ENCODE peak calls at places on chromosomes 7 and 10, in four cellular contexts. G is GM12878, L is HepG2, W is H1. H is an unnamed sample.

GRCh38 chr7:51705701-51706100 is 389.1 kb upstream of the COBL start:
- DNase-seq in L (no peak), W (no peak), G (no peak), H (no peak)

GRCh38 chr10:97687785-97688781 is 1.0 kb upstream of the AVPI1 start:
- DNase-seq in W (no peak), G (no peak), L (peak; percentile 66), H (no peak)

GRCh38 chr10:124417846-124418725 is 637 bp downstream of the OAT start:
- DNase-seq in L (peak; percentile 16), W (no peak), G (no peak), H (peak; percentile 69)

GRCh38 chr7:78130443-78131200 is 332.0 kb downstream of the PHTF2 start:
- DNase-seq in W (no peak), L (no peak), G (no peak), H (no peak)

GRCh38 chr7:4010923-4011656 is 671.0 kb upstream of the FOXK1 start:
- DNase-seq in G (no peak), W (no peak), L (no peak), H (no peak)

GRCh38 chr10:119337796-119338432 is 130.5 kb downstream of the GRK5 start:
- DNase-seq in L (no peak), W (no peak), G (no peak), H (no peak)

GRCh38 chr7:142876236-142876960 is 9.1 kb downstream of the TRPV6 start:
- DNase-seq in L (no peak), W (no peak), G (no peak), H (no peak)

GRCh38 chr10:87618470-87619423 is 40.9 kb upstream of the PAPSS2 start:
- DNase-seq in W (no peak), G (no peak), L (peak; percentile 96), H (no peak)

GRCh38 chr7:40301486-40302065 is 166.8 kb downstream of the SUGCT start:
- DNase-seq in L (no peak), G (no peak), W (no peak), H (no peak)

GRCh38 chr10:89515031-89515841 is 20.2 kb downstream of the SLC16A12 start:
- DNase-seq in W (no peak), G (no peak), L (no peak), H (no peak)

GRCh38 chr7:74514131-74514591 is 60.5 kb downstream of the GTF2IRD1 start:
- DNase-seq in W (no peak), G (no peak), L (no peak), H (no peak)

GRCh38 chr7:35366167-35367155 is 112.6 kb upstream of the TBX20 start:
- DNase-seq in L (no peak), W (peak; percentile 43), G (no peak), H (no peak)

GRCh38 chr7:13910805-13911551 is 78.5 kb downstream of the ETV1 start:
- DNase-seq in L (no peak), W (no peak), G (no peak), H (no peak)

GRCh38 chr10:6037975-6038624 is 24.1 kb downstream of the IL2RA start:
- DNase-seq in G (no peak), L (no peak), W (no peak), H (no peak)

GRCh38 chr7:139889186-139889871 is 60.3 kb downstream of the TBXAS1 start:
- DNase-seq in L (peak; percentile 10), W (no peak), G (no peak), H (no peak)

GRCh38 chr10:8183241-8183704 is 128.8 kb downstream of the GATA3 start:
- DNase-seq in W (no peak), L (no peak), G (peak; percentile 45), H (no peak)

GRCh38 chr10:132373241-132373955 is 23.6 kb upstream of the PWWP2B start:
- DNase-seq in W (no peak), L (no peak), G (no peak), H (no peak)

GRCh38 chr10:124332426-124332825 is 86.3 kb downstream of the OAT start:
- DNase-seq in L (no peak), G (no peak), W (no peak), H (no peak)

DNA sequence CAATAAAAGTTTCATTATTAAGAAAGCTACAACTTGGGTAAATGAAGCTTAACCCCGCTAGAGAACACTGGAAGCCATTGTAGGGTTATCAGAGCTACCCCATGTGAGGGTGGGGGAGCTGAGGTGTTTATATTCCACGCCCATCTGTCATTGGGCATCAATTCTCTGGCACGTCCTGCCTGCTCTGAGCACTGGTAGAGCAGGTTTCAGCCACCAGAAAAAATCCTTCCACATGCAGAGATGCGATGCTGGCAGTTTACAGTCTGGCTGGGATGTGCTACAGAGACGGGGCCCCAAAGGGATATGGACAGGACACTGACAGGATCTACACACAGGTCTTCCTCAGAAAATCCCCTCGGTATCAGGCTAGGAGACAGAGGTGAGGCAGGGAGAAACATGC is 15.9 kb upstream of the RAPGEF5 start:
- DNase-seq in L (no peak), W (no peak), G (no peak), H (no peak)
- TF ChIP-seq SP1 in L (no peak), W (no peak), G (no peak), H (no peak)

GRCh38 chr10:93577565-93577964 is 11.1 kb downstream of the FFAR4 start:
- DNase-seq in G (no peak), L (no peak), W (no peak), H (no peak)

GRCh38 chr10:93576888-93577287 is 10.4 kb downstream of the FFAR4 start:
- DNase-seq in G (no peak), W (no peak), L (no peak), H (no peak)

GRCh38 chr10:93572606-93573005 is 6.1 kb downstream of the FFAR4 start:
- DNase-seq in L (no peak), G (no peak), W (no peak), H (no peak)

GRCh38 chr10:93570383-93570782 is 3.9 kb downstream of the FFAR4 start:
- DNase-seq in W (no peak), G (no peak), L (no peak), H (no peak)

GRCh38 chr10:93573051-93573909 is 6.8 kb downstream of the FFAR4 start:
- DNase-seq in L (no peak), G (no peak), W (no peak), H (no peak)
- TF ChIP-seq SUZ12 in L (no peak), G (no peak), W (no peak), H (no peak)

DNA sequence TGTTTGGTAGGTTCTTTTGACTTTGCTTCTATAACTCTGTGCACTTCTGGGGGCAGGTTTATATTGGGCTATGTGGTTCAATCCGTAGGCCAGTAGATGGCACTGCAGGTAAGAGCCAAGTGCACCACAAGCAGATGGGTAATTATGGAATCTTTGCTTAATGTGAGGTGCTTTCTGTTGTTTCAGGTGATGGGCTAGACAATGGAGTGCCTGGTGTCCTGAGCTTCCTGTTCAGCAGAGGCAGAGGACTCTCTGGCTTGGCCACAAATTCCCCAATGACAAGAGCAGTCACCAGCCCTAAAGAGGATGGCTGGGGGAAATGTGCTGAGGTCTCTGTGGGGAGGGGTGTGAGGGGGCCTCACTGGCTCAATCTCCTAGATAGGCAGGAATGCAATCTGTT is 455.0 kb downstream of the CCSER2 start:
- DNase-seq in G (no peak), L (peak; percentile 17), W (no peak), H (peak; percentile 48)
- TF ChIP-seq SP1 in G (no peak), L (no peak), W (no peak), H (no peak)

GRCh38 chr10:71889388-71889987 is 38.4 kb upstream of the PSAP start:
- DNase-seq in L (no peak), W (no peak), G (no peak), H (no peak)

GRCh38 chr10:71888248-71888622 is 37.2 kb upstream of the PSAP start:
- DNase-seq in L (no peak), G (no peak), W (no peak), H (no peak)

GRCh38 chr10:71891437-71891836 is 40.4 kb upstream of the PSAP start:
- DNase-seq in G (no peak), L (no peak), W (no peak), H (no peak)

GRCh38 chr10:71887767-71888166 is 36.7 kb upstream of the PSAP start:
- DNase-seq in L (no peak), W (no peak), G (no peak), H (no peak)

GRCh38 chr10:71888623-71889387 is 37.8 kb upstream of the PSAP start:
- DNase-seq in G (peak; percentile 78), W (peak; percentile 5), L (no peak), H (peak; percentile 73)
- TF ChIP-seq SUZ12 in G (no peak), W (peak; percentile 66), L (no peak), H (no peak)

H was measured in HEK293T.